ENCODE peak calls at places on chromosomes 13 and 19, in five cellular contexts. V is brain microvascular endothelial cell, M is keratinocyte, S is psoas muscle, G is thyroid gland. J is an unnamed sample.

GRCh38 chr13:64428196-64428595 is 2801.9 kb downstream of the PCDH9 start:
- DNase-seq in V (no peak), M (no peak), S (no peak), G (no peak), J (no peak)

GRCh38 chr13:31208554-31209122 is 8.9 kb downstream of the B3GLCT start:
- DNase-seq in V (no peak), M (no peak), S (no peak), G (no peak), J (no peak)

GRCh38 chr19:43780706-43781525 is at the start of gene KCNN4:
- DNase-seq in V (peak), M (peak), S (no peak), G (no peak), J (no peak)

GRCh38 chr19:50896591-50897190 is 14.5 kb downstream of the KLK4 start:
- DNase-seq in V (peak), M (peak), S (no peak), G (peak), J (no peak)

GRCh38 chr13:42549555-42549941 is 24.4 kb upstream of the TNFSF11 start:
- DNase-seq in V (no peak), M (no peak), S (no peak), G (no peak), J (no peak)

GRCh38 chr19:41430907-41431306 is 3.7 kb upstream of the B3GNT8 start:
- DNase-seq in V (no peak), M (no peak), S (no peak), G (no peak), J (no peak)

GRCh38 chr13:100234006-100234405 is 145.1 kb downstream of the PCCA start:
- DNase-seq in V (no peak), M (no peak), S (no peak), G (no peak), J (no peak)

GRCh38 chr19:1269478-1270167 is 491 bp downstream of the CIRBP start:
- DNase-seq in V (peak), M (no peak), S (peak), G (peak), J (no peak)

GRCh38 chr13:51222510-51223283 is 499 bp downstream of the FAM124A start:
- DNase-seq in V (no peak), M (no peak), S (no peak), G (peak), J (no peak)

GRCh38 chr13:109652536-109652935 is 133.8 kb downstream of the IRS2 start:
- DNase-seq in V (peak), M (no peak), S (no peak), G (no peak), J (no peak)

GRCh38 chr13:74325106-74325505 is 190.9 kb upstream of the KLF12 start:
- DNase-seq in V (peak), M (no peak), S (no peak), G (peak), J (no peak)

GRCh38 chr19:6616011-6616410 is 25.1 kb upstream of the CD70 start:
- DNase-seq in V (no peak), M (no peak), S (no peak), G (no peak), J (no peak)

GRCh38 chr19:21584532-21584931 is 79.1 kb downstream of the ZNF429 start:
- DNase-seq in V (no peak), M (no peak), S (no peak), G (no peak), J (no peak)

GRCh38 chr19:47991191-47991808 is 670 bp downstream of the BSPH1 start:
- DNase-seq in V (no peak), M (no peak), S (no peak), G (no peak), J (no peak)

GRCh38 chr13:27415116-27415515 is 9.3 kb upstream of the GTF3A start:
- DNase-seq in V (no peak), M (no peak), S (no peak), G (no peak), J (no peak)

GRCh38 chr13:35979378-35979911 is 151.7 kb downstream of the DCLK1 start:
- DNase-seq in V (peak), M (no peak), S (peak), G (peak), J (peak)

GRCh38 chr13:72808917-72809500 is 27.1 kb downstream of the PIBF1 start:
- DNase-seq in V (no peak), M (no peak), S (no peak), G (no peak), J (no peak)

DNA sequence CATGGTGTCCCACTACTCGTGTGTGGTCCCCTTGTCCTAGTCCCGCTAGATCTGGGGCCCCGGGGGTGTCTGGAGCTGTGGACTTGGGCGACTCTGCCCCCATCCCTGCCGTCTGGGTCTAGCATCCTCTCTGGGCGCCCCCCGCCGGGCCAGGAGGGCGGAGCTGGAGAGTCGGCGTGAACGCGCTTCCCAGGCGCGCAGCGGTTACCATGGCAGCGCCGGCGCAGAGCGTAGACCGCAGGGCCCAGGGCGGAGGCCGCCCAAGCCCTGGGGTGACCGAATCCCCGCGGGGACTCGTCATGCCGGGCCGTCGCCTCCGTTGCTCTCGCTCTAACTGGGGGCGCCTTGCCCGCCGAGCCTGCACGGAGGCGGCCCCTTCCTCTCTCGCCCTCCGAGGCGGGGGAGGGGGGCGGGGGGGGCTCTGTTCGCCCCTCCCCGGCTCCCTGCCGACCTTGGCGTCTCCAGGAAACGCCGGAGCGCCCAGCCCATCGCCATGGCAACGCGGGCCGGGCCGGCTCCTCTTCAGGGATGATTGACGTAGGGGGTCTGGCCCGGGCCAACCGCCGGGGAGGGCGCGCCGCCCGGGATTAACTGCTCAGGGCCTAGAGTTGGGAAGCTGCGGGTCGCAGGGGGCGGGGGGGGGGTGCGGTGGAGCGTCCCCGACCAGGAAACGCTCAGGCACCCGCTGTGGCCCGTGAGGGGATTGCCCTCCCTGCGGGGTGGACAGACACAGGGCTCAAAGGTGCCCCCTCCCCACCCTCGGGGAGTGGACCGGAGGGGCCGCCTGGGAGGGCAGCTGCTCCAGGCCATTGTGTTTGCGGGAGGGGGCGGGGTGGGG is 8.9 kb downstream of the ISYNA1 start:
- DNase-seq in V (peak), M (no peak), S (peak), G (peak), J (peak)
- H3K4me3 ChIP-seq in V (peak), M (no peak), S (peak), G (no peak), J (peak)

GRCh38 chr19:49165865-49166301 is 8.3 kb downstream of the TRPM4 start:
- DNase-seq in V (no peak), M (no peak), S (no peak), G (no peak), J (no peak)
- TF ChIP-seq CTCF in V (peak), M (no peak), S (no peak), G (no peak), J (no peak)

GRCh38 chr13:114130708-114131580 is 1.5 kb downstream of the RASA3 start:
- DNase-seq in V (peak), M (no peak), S (peak), G (peak), J (no peak)

GRCh38 chr13:114129649-114130062 is 2.8 kb downstream of the RASA3 start:
- DNase-seq in V (no peak), M (no peak), S (no peak), G (no peak), J (no peak)

GRCh38 chr13:114128624-114129522 is 3.5 kb downstream of the RASA3 start:
- DNase-seq in V (peak), M (no peak), S (peak), G (peak), J (no peak)

GRCh38 chr13:114131581-114132418 is 623 bp downstream of the RASA3 start:
- DNase-seq in V (no peak), M (no peak), S (no peak), G (peak), J (no peak)

DNA sequence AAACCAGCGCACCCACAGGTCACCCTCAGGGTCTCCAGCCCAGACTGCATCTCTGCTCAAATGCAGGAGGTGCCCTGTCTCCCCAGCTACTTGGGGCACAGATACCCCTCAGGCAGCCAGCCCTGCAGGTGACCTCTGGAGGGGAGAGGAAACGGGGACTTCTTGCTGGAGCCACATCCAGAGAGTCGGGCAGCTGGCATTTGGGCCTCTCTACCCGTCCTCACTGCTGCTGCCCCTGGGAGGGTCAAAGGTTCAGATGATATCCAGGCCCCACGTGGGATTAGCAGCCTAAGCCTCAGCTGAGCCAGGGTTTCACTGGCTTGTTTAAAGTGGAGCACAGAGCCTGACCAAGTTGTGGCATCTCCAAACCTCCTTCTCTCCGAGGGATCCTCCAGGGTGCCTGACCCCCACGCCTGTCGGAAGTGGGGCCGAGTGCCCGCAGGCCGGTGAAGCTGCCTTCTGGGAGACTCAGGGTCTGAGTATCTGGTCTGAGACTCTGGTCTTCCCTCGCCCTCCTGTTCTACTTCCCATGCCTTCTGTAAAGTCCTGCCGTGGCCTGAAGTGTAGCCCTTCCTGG is 2.2 kb downstream of the RASA3 start:
- DNase-seq in V (no peak), M (no peak), S (peak), G (no peak), J (no peak)
- H3K27ac ChIP-seq in V (peak), M (no peak), S (peak), G (no peak), J (peak)

GRCh38 chr19:46731007-46731501 is 14.1 kb upstream of the PRKD2 start:
- DNase-seq in V (peak), M (no peak), S (no peak), G (no peak), J (no peak)
- H3K4me3 ChIP-seq in V (peak), M (no peak), S (no peak), G (no peak), J (no peak)

DNA sequence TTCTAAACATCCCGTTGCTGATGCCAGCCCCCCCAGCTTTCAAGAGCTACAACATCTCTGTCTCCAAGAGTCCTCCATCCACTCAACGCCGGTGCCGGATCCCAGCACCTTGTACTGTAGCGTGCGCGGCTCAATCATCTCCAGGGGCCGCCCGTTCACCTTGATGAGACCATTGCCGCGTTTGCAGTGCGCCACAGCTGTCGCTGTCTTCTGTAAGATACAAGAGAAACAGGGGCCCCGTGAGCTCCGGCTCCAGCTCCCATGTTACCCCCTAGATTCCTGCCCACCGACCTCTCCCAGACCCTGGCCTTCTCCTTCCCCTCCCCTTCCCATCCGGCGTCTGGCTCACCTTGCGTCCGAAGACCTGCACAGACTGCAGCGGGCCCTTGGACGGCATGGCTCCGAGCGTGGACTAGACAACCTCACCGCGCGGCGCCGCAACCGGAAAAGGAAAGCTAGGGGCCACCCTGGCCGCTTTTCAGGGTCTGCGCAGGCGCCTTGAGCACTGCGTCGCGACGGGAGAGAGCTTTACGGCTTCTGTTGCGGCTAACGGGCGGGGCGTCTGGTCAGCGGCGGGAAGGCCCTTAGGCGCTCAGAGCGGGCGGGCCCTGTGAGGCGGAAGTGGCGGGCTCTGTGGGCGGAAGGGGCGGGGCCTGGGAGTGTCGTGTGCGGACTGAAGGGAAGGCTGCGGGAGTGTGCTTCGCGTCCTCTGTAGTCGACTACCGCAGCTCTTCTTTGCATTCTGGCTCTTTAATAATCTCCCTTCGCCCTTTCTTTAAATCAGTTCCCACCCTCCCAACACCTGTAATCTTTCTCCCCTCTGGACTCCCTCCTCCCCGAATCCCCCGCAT is at the start of gene RPS16:
- DNase-seq in V (peak), M (peak), S (peak), G (peak), J (peak)
- TF ChIP-seq CTCF in V (peak), M (no peak), S (no peak), G (no peak), J (peak)

GRCh38 chr13:102965802-102966201 is 100.4 kb downstream of the SLC10A2 start:
- DNase-seq in V (no peak), M (no peak), S (no peak), G (no peak), J (no peak)
- H3K27ac ChIP-seq in V (no peak), M (no peak), S (no peak), G (no peak), J (no peak)

GRCh38 chr19:55372316-55373081 is 2.2 kb upstream of the IL11 start:
- DNase-seq in V (peak), M (no peak), S (no peak), G (no peak), J (no peak)

GRCh38 chr19:55368106-55368505 is 2.2 kb downstream of the IL11 start:
- DNase-seq in V (no peak), M (no peak), S (no peak), G (no peak), J (no peak)

GRCh38 chr19:55368701-55369563 is 1.3 kb downstream of the IL11 start:
- DNase-seq in V (peak), M (no peak), S (no peak), G (no peak), J (no peak)

GRCh38 chr19:55369651-55370304 is 485 bp downstream of the IL11 start:
- DNase-seq in V (peak), M (no peak), S (no peak), G (no peak), J (peak)

DNA sequence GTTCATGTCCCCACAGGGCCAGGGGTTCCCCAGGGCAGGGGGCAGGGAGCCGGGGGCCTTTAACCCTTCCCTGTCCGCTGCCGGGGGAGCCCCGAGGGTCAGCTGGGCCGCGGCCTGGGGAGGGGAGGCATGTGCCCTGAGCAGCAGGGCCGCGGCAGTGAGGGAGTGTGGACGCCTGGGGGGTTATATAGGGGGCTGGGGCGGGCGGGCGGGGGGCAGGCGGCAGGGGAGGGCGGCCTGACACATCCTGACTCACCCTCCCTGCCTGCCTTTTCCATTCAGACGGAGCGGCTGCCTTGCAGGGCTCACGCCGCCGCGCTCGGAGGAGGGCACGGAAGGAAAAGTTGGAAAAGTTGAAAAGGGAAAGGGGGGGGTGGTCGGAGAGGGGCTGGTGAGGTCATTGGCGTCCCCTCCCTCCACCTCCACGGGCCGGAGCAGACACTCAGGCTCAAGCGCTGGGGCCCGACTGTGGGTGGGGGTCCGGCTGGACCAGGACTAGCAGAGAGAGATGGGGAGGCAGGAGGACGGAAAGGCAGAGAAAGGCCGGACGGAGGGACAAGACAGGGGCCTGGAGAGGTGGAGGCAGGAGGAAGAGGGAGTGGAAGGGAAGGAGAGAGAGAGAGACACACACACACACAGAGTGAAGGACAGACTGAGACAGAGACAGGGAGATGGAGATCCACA is at the start of gene IL11:
- DNase-seq in V (peak), M (no peak), S (no peak), G (no peak), J (no peak)
- H3K4me3 ChIP-seq in V (peak), M (peak), S (peak), G (no peak), J (peak)

GRCh38 chr13:59356607-59357006 is 807.1 kb downstream of the DIAPH3 start:
- DNase-seq in V (peak), M (no peak), S (peak), G (peak), J (peak)
- TF ChIP-seq CTCF in V (no peak), M (no peak), S (no peak), G (no peak), J (no peak)

DNA sequence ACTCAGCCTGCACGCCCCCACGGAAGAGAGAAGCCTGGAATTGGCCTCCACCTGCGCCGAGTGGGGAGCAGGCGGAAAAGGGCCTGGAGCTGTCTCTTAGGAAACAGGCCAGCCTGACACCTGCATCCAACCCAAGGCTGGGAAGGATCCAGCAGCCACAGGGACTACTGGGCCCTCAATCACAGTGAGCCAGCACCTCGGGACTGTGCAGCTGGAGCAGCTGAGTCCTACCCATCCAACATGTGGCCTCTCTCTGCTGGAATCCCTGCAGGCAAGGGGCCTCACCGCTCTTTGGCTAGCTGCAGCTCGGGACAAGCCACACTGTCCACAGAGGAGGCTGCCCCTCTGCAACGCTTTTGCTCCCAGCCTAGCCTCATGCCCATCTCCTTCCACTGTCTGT is 8.3 kb upstream of the EPHX3 start:
- DNase-seq in V (no peak), M (no peak), S (no peak), G (no peak), J (no peak)
- H3K27ac ChIP-seq in V (no peak), M (no peak), S (no peak), G (no peak), J (no peak)